ENCODE peak calls at places on chromosome 11, in six cellular contexts. One of them, this sample, is unnamed.

GRCh38 chr11:129041611-129042018 is 98.9 kb upstream of the TP53AIP1 start:
- DNase-seq in glutamatergic neuron: no peak
- DNase-seq in DMS79 treated with DMSO at 0.1 percent for 48 hours: no peak
- DNase-seq in NCI-H2029 treated with DMSO at 0.1 percent for 48 hours: no peak
- DNase-seq in stimulated activated CD4-positive, alpha-beta T cell treated with anti-CD3 and anti-CD28 coated beads, Interleukin-12 subunit alpha, Interleukin-12 subunit beta, amount 100 ng/mL, for 4 hours: no peak
- DNase-seq in GM06990: no peak
- DNase-seq in this sample: no peak

GRCh38 chr11:124762077-124762623 is at the start of gene ESAM:
- DNase-seq in glutamatergic neuron: peak; percentile 46
- DNase-seq in DMS79 treated with DMSO at 0.1 percent for 48 hours: peak; percentile 44
- DNase-seq in NCI-H2029 treated with DMSO at 0.1 percent for 48 hours: no peak
- DNase-seq in stimulated activated CD4-positive, alpha-beta T cell treated with anti-CD3 and anti-CD28 coated beads, Interleukin-12 subunit alpha, Interleukin-12 subunit beta, amount 100 ng/mL, for 4 hours: peak; percentile 67
- DNase-seq in GM06990: peak; percentile 82
- DNase-seq in this sample: no peak

GRCh38 chr11:118618991-118619375 is 11.6 kb downstream of the PHLDB1 start:
- DNase-seq in glutamatergic neuron: peak; percentile 12
- DNase-seq in DMS79 treated with DMSO at 0.1 percent for 48 hours: no peak
- DNase-seq in NCI-H2029 treated with DMSO at 0.1 percent for 48 hours: no peak
- DNase-seq in stimulated activated CD4-positive, alpha-beta T cell treated with anti-CD3 and anti-CD28 coated beads, Interleukin-12 subunit alpha, Interleukin-12 subunit beta, amount 100 ng/mL, for 4 hours: no peak
- DNase-seq in GM06990: no peak
- DNase-seq in this sample: peak; percentile 89

GRCh38 chr11:9095421-9095820 is 4.0 kb upstream of the SCUBE2 start:
- DNase-seq in glutamatergic neuron: no peak
- DNase-seq in DMS79 treated with DMSO at 0.1 percent for 48 hours: no peak
- DNase-seq in NCI-H2029 treated with DMSO at 0.1 percent for 48 hours: no peak
- DNase-seq in stimulated activated CD4-positive, alpha-beta T cell treated with anti-CD3 and anti-CD28 coated beads, Interleukin-12 subunit alpha, Interleukin-12 subunit beta, amount 100 ng/mL, for 4 hours: no peak
- DNase-seq in GM06990: no peak
- DNase-seq in this sample: no peak

GRCh38 chr11:126561327-126561893 is 205.9 kb downstream of the ST3GAL4 start:
- DNase-seq in glutamatergic neuron: no peak
- DNase-seq in DMS79 treated with DMSO at 0.1 percent for 48 hours: no peak
- DNase-seq in NCI-H2029 treated with DMSO at 0.1 percent for 48 hours: no peak
- DNase-seq in stimulated activated CD4-positive, alpha-beta T cell treated with anti-CD3 and anti-CD28 coated beads, Interleukin-12 subunit alpha, Interleukin-12 subunit beta, amount 100 ng/mL, for 4 hours: peak; percentile 6
- DNase-seq in GM06990: no peak
- DNase-seq in this sample: peak; percentile 52

GRCh38 chr11:8757533-8757932 is 74.9 kb downstream of the RPL27A start:
- DNase-seq in glutamatergic neuron: no peak
- DNase-seq in DMS79 treated with DMSO at 0.1 percent for 48 hours: no peak
- DNase-seq in NCI-H2029 treated with DMSO at 0.1 percent for 48 hours: no peak
- DNase-seq in stimulated activated CD4-positive, alpha-beta T cell treated with anti-CD3 and anti-CD28 coated beads, Interleukin-12 subunit alpha, Interleukin-12 subunit beta, amount 100 ng/mL, for 4 hours: no peak
- DNase-seq in GM06990: no peak
- DNase-seq in this sample: no peak

GRCh38 chr11:83671295-83671694 is 385.1 kb upstream of the CCDC90B start:
- DNase-seq in glutamatergic neuron: no peak
- DNase-seq in DMS79 treated with DMSO at 0.1 percent for 48 hours: no peak
- DNase-seq in NCI-H2029 treated with DMSO at 0.1 percent for 48 hours: no peak
- DNase-seq in stimulated activated CD4-positive, alpha-beta T cell treated with anti-CD3 and anti-CD28 coated beads, Interleukin-12 subunit alpha, Interleukin-12 subunit beta, amount 100 ng/mL, for 4 hours: no peak
- DNase-seq in GM06990: no peak
- DNase-seq in this sample: no peak

GRCh38 chr11:57885298-57886035 is 123.9 kb downstream of the CTNND1 start:
- DNase-seq in glutamatergic neuron: no peak
- DNase-seq in DMS79 treated with DMSO at 0.1 percent for 48 hours: no peak
- DNase-seq in NCI-H2029 treated with DMSO at 0.1 percent for 48 hours: no peak
- DNase-seq in stimulated activated CD4-positive, alpha-beta T cell treated with anti-CD3 and anti-CD28 coated beads, Interleukin-12 subunit alpha, Interleukin-12 subunit beta, amount 100 ng/mL, for 4 hours: no peak
- DNase-seq in GM06990: no peak
- DNase-seq in this sample: peak; percentile 33

GRCh38 chr11:68751331-68751856 is at the start of gene TESMIN:
- DNase-seq in glutamatergic neuron: peak; percentile 91
- DNase-seq in DMS79 treated with DMSO at 0.1 percent for 48 hours: no peak
- DNase-seq in NCI-H2029 treated with DMSO at 0.1 percent for 48 hours: peak; percentile 79
- DNase-seq in stimulated activated CD4-positive, alpha-beta T cell treated with anti-CD3 and anti-CD28 coated beads, Interleukin-12 subunit alpha, Interleukin-12 subunit beta, amount 100 ng/mL, for 4 hours: peak; percentile 95
- DNase-seq in GM06990: peak; percentile 79
- DNase-seq in this sample: peak; percentile 63

GRCh38 chr11:47340980-47341775 is 11.3 kb downstream of the MYBPC3 start:
- DNase-seq in glutamatergic neuron: no peak
- DNase-seq in DMS79 treated with DMSO at 0.1 percent for 48 hours: no peak
- DNase-seq in NCI-H2029 treated with DMSO at 0.1 percent for 48 hours: no peak
- DNase-seq in stimulated activated CD4-positive, alpha-beta T cell treated with anti-CD3 and anti-CD28 coated beads, Interleukin-12 subunit alpha, Interleukin-12 subunit beta, amount 100 ng/mL, for 4 hours: no peak
- DNase-seq in GM06990: no peak
- DNase-seq in this sample: no peak

GRCh38 chr11:44577231-44577834 is 11.9 kb downstream of the CD82 start:
- DNase-seq in glutamatergic neuron: no peak
- DNase-seq in DMS79 treated with DMSO at 0.1 percent for 48 hours: no peak
- DNase-seq in NCI-H2029 treated with DMSO at 0.1 percent for 48 hours: no peak
- DNase-seq in stimulated activated CD4-positive, alpha-beta T cell treated with anti-CD3 and anti-CD28 coated beads, Interleukin-12 subunit alpha, Interleukin-12 subunit beta, amount 100 ng/mL, for 4 hours: no peak
- DNase-seq in GM06990: no peak
- DNase-seq in this sample: no peak

GRCh38 chr11:2931771-2932738 is 2.8 kb upstream of the PHLDA2 start:
- DNase-seq in glutamatergic neuron: peak; percentile 19
- DNase-seq in DMS79 treated with DMSO at 0.1 percent for 48 hours: no peak
- DNase-seq in NCI-H2029 treated with DMSO at 0.1 percent for 48 hours: no peak
- DNase-seq in stimulated activated CD4-positive, alpha-beta T cell treated with anti-CD3 and anti-CD28 coated beads, Interleukin-12 subunit alpha, Interleukin-12 subunit beta, amount 100 ng/mL, for 4 hours: no peak
- DNase-seq in GM06990: peak; percentile 1
- DNase-seq in this sample: no peak

GRCh38 chr11:33722579-33723234 is 13.5 kb downstream of the CD59 start:
- DNase-seq in glutamatergic neuron: no peak
- DNase-seq in DMS79 treated with DMSO at 0.1 percent for 48 hours: no peak
- DNase-seq in NCI-H2029 treated with DMSO at 0.1 percent for 48 hours: no peak
- DNase-seq in stimulated activated CD4-positive, alpha-beta T cell treated with anti-CD3 and anti-CD28 coated beads, Interleukin-12 subunit alpha, Interleukin-12 subunit beta, amount 100 ng/mL, for 4 hours: no peak
- DNase-seq in GM06990: no peak
- DNase-seq in this sample: peak; percentile 98

GRCh38 chr11:63667993-63668392 is 3.2 kb downstream of the ATL3 start:
- DNase-seq in glutamatergic neuron: no peak
- DNase-seq in DMS79 treated with DMSO at 0.1 percent for 48 hours: no peak
- DNase-seq in NCI-H2029 treated with DMSO at 0.1 percent for 48 hours: no peak
- DNase-seq in stimulated activated CD4-positive, alpha-beta T cell treated with anti-CD3 and anti-CD28 coated beads, Interleukin-12 subunit alpha, Interleukin-12 subunit beta, amount 100 ng/mL, for 4 hours: no peak
- DNase-seq in GM06990: no peak
- DNase-seq in this sample: peak; percentile 97

GRCh38 chr11:84396521-84396920 is 1110.4 kb upstream of the CCDC90B start:
- DNase-seq in glutamatergic neuron: no peak
- DNase-seq in DMS79 treated with DMSO at 0.1 percent for 48 hours: no peak
- DNase-seq in NCI-H2029 treated with DMSO at 0.1 percent for 48 hours: no peak
- DNase-seq in stimulated activated CD4-positive, alpha-beta T cell treated with anti-CD3 and anti-CD28 coated beads, Interleukin-12 subunit alpha, Interleukin-12 subunit beta, amount 100 ng/mL, for 4 hours: no peak
- DNase-seq in GM06990: no peak
- DNase-seq in this sample: peak; percentile 3

GRCh38 chr11:37973926-37974325 is 1375.9 kb upstream of the RAG2 start:
- DNase-seq in glutamatergic neuron: no peak
- DNase-seq in DMS79 treated with DMSO at 0.1 percent for 48 hours: no peak
- DNase-seq in NCI-H2029 treated with DMSO at 0.1 percent for 48 hours: no peak
- DNase-seq in stimulated activated CD4-positive, alpha-beta T cell treated with anti-CD3 and anti-CD28 coated beads, Interleukin-12 subunit alpha, Interleukin-12 subunit beta, amount 100 ng/mL, for 4 hours: no peak
- DNase-seq in GM06990: no peak
- DNase-seq in this sample: peak; percentile 6

GRCh38 chr11:125364085-125364822 is 131.8 kb downstream of the FEZ1 start:
- DNase-seq in glutamatergic neuron: no peak
- DNase-seq in DMS79 treated with DMSO at 0.1 percent for 48 hours: no peak
- DNase-seq in NCI-H2029 treated with DMSO at 0.1 percent for 48 hours: no peak
- DNase-seq in stimulated activated CD4-positive, alpha-beta T cell treated with anti-CD3 and anti-CD28 coated beads, Interleukin-12 subunit alpha, Interleukin-12 subunit beta, amount 100 ng/mL, for 4 hours: no peak
- DNase-seq in GM06990: no peak
- DNase-seq in this sample: peak; percentile 62

GRCh38 chr11:104705475-104706195 is 192.6 kb downstream of the CASP12 start:
- DNase-seq in glutamatergic neuron: no peak
- DNase-seq in DMS79 treated with DMSO at 0.1 percent for 48 hours: no peak
- DNase-seq in NCI-H2029 treated with DMSO at 0.1 percent for 48 hours: no peak
- DNase-seq in stimulated activated CD4-positive, alpha-beta T cell treated with anti-CD3 and anti-CD28 coated beads, Interleukin-12 subunit alpha, Interleukin-12 subunit beta, amount 100 ng/mL, for 4 hours: peak; percentile 40
- DNase-seq in GM06990: peak; percentile 56
- DNase-seq in this sample: peak; percentile 68

GRCh38 chr11:99803501-99803900 is 782.8 kb downstream of the CNTN5 start:
- DNase-seq in glutamatergic neuron: no peak
- DNase-seq in DMS79 treated with DMSO at 0.1 percent for 48 hours: no peak
- DNase-seq in NCI-H2029 treated with DMSO at 0.1 percent for 48 hours: no peak
- DNase-seq in stimulated activated CD4-positive, alpha-beta T cell treated with anti-CD3 and anti-CD28 coated beads, Interleukin-12 subunit alpha, Interleukin-12 subunit beta, amount 100 ng/mL, for 4 hours: no peak
- DNase-seq in GM06990: no peak
- DNase-seq in this sample: peak; percentile 95

GRCh38 chr11:72848846-72849466 is 34.7 kb downstream of the ATG16L2 start:
- DNase-seq in glutamatergic neuron: no peak
- DNase-seq in DMS79 treated with DMSO at 0.1 percent for 48 hours: no peak
- DNase-seq in NCI-H2029 treated with DMSO at 0.1 percent for 48 hours: no peak
- DNase-seq in stimulated activated CD4-positive, alpha-beta T cell treated with anti-CD3 and anti-CD28 coated beads, Interleukin-12 subunit alpha, Interleukin-12 subunit beta, amount 100 ng/mL, for 4 hours: no peak
- DNase-seq in GM06990: no peak
- DNase-seq in this sample: peak; percentile 44

GRCh38 chr11:12224537-12224893 is 114.1 kb downstream of the MICAL2 start:
- DNase-seq in glutamatergic neuron: no peak
- DNase-seq in DMS79 treated with DMSO at 0.1 percent for 48 hours: no peak
- DNase-seq in NCI-H2029 treated with DMSO at 0.1 percent for 48 hours: peak; percentile 46
- DNase-seq in stimulated activated CD4-positive, alpha-beta T cell treated with anti-CD3 and anti-CD28 coated beads, Interleukin-12 subunit alpha, Interleukin-12 subunit beta, amount 100 ng/mL, for 4 hours: peak; percentile 67
- DNase-seq in GM06990: peak; percentile 62
- DNase-seq in this sample: peak; percentile 99

GRCh38 chr11:58061813-58062212 is 31.1 kb downstream of the OR6Q1 start:
- DNase-seq in glutamatergic neuron: no peak
- DNase-seq in DMS79 treated with DMSO at 0.1 percent for 48 hours: no peak
- DNase-seq in NCI-H2029 treated with DMSO at 0.1 percent for 48 hours: no peak
- DNase-seq in stimulated activated CD4-positive, alpha-beta T cell treated with anti-CD3 and anti-CD28 coated beads, Interleukin-12 subunit alpha, Interleukin-12 subunit beta, amount 100 ng/mL, for 4 hours: no peak
- DNase-seq in GM06990: no peak
- DNase-seq in this sample: peak; percentile 90